ENCODE peak calls at places on chromosome 9, in seven cellular contexts. One of them, this sample, is unnamed.

GRCh38 chr9:120514599-120514854 is 65.4 kb downstream of the CDK5RAP2 start:
- DNase-seq in NCI-H1417 treated with DMSO at 0.1 percent for 48 hours: no peak
- DNase-seq in NCI-H345: no peak
- DNase-seq in NT2/D1: no peak
- DNase-seq in Panc1: no peak
- DNase-seq in CD8-positive, alpha-beta memory T cell: no peak
- DNase-seq in ELF-1: no peak
- DNase-seq in this sample: no peak

GRCh38 chr9:26637101-26637500 is 255.5 kb downstream of the CAAP1 start:
- DNase-seq in NCI-H1417 treated with DMSO at 0.1 percent for 48 hours: no peak
- DNase-seq in NCI-H345: no peak
- DNase-seq in NT2/D1: peak
- DNase-seq in Panc1: no peak
- DNase-seq in CD8-positive, alpha-beta memory T cell: no peak
- DNase-seq in ELF-1: peak
- DNase-seq in this sample: peak

GRCh38 chr9:78132688-78133033 is 101.0 kb upstream of the GNAQ start:
- DNase-seq in NCI-H1417 treated with DMSO at 0.1 percent for 48 hours: no peak
- DNase-seq in NCI-H345: no peak
- DNase-seq in NT2/D1: no peak
- DNase-seq in Panc1: no peak
- DNase-seq in CD8-positive, alpha-beta memory T cell: no peak
- DNase-seq in ELF-1: no peak
- DNase-seq in this sample: no peak

GRCh38 chr9:111959468-111959941 is 62.9 kb downstream of the UGCG start:
- DNase-seq in NCI-H1417 treated with DMSO at 0.1 percent for 48 hours: peak
- DNase-seq in NCI-H345: peak
- DNase-seq in NT2/D1: no peak
- DNase-seq in Panc1: peak
- DNase-seq in CD8-positive, alpha-beta memory T cell: no peak
- DNase-seq in ELF-1: no peak
- DNase-seq in this sample: no peak

GRCh38 chr9:100739666-100740065 is 161.8 kb downstream of the CAVIN4 start:
- DNase-seq in NCI-H1417 treated with DMSO at 0.1 percent for 48 hours: no peak
- DNase-seq in NCI-H345: no peak
- DNase-seq in NT2/D1: no peak
- DNase-seq in Panc1: no peak
- DNase-seq in CD8-positive, alpha-beta memory T cell: no peak
- DNase-seq in ELF-1: peak
- DNase-seq in this sample: peak

GRCh38 chr9:84874583-84874982 is 205.1 kb downstream of the NTRK2 start:
- DNase-seq in NCI-H1417 treated with DMSO at 0.1 percent for 48 hours: no peak
- DNase-seq in NCI-H345: no peak
- DNase-seq in NT2/D1: no peak
- DNase-seq in Panc1: no peak
- DNase-seq in CD8-positive, alpha-beta memory T cell: no peak
- DNase-seq in ELF-1: no peak
- DNase-seq in this sample: no peak

GRCh38 chr9:36328798-36329411 is 70.7 kb upstream of the GNE start:
- DNase-seq in NCI-H1417 treated with DMSO at 0.1 percent for 48 hours: no peak
- DNase-seq in NCI-H345: peak
- DNase-seq in NT2/D1: peak
- DNase-seq in Panc1: peak
- DNase-seq in CD8-positive, alpha-beta memory T cell: no peak
- DNase-seq in ELF-1: no peak
- DNase-seq in this sample: no peak

GRCh38 chr9:136656339-136656738 is 6.4 kb upstream of the EGFL7 start:
- DNase-seq in NCI-H1417 treated with DMSO at 0.1 percent for 48 hours: no peak
- DNase-seq in NCI-H345: no peak
- DNase-seq in NT2/D1: no peak
- DNase-seq in Panc1: no peak
- DNase-seq in CD8-positive, alpha-beta memory T cell: no peak
- DNase-seq in ELF-1: no peak
- DNase-seq in this sample: no peak

GRCh38 chr9:1083325-1083913 is 33.3 kb downstream of the DMRT2 start:
- DNase-seq in NCI-H1417 treated with DMSO at 0.1 percent for 48 hours: no peak
- DNase-seq in NCI-H345: peak
- DNase-seq in NT2/D1: no peak
- DNase-seq in Panc1: no peak
- DNase-seq in CD8-positive, alpha-beta memory T cell: no peak
- DNase-seq in ELF-1: peak
- DNase-seq in this sample: no peak

GRCh38 chr9:134963546-134963945 is 45.8 kb upstream of the FCN1 start:
- DNase-seq in NCI-H1417 treated with DMSO at 0.1 percent for 48 hours: no peak
- DNase-seq in NCI-H345: no peak
- DNase-seq in NT2/D1: no peak
- DNase-seq in Panc1: no peak
- DNase-seq in CD8-positive, alpha-beta memory T cell: no peak
- DNase-seq in ELF-1: no peak
- DNase-seq in this sample: no peak

This sample was measured in H9.